ENCODE peak calls at places on chromosomes 13 and 19, in five cellular contexts. S is suprapubic skin, A is colonic mucosa, Y is WERI-Rb-1, M is esophagus muscularis mucosa. L is an unnamed sample. For H3K27me3, the result is how much of the 10 kb centered on the place peaks cover.

GRCh38 chr13:70162141-70162540 is 53.9 kb upstream of the KLHL1 start:
- DNase-seq in S (no peak), A (no peak), Y (no peak), M (no peak), L (no peak)

GRCh38 chr19:45968626-45969025 is 5.0 kb downstream of the NOVA2 start:
- DNase-seq in S (no peak), A (no peak), Y (no peak), M (no peak), L (no peak)

GRCh38 chr13:26664942-26665341 is 95.6 kb downstream of the GPR12 start:
- DNase-seq in S (no peak), A (no peak), Y (no peak), M (no peak), L (no peak)

GRCh38 chr19:17765069-17765618 is 13.9 kb downstream of the FCHO1 start:
- DNase-seq in S (no peak), A (peak), Y (no peak), M (no peak), L (peak)

GRCh38 chr19:15185188-15185587 is 15.6 kb downstream of the NOTCH3 start:
- DNase-seq in S (no peak), A (no peak), Y (no peak), M (no peak), L (no peak)

GRCh38 chr19:801861-802496 is 4.7 kb downstream of the PTBP1 start:
- DNase-seq in S (no peak), A (no peak), Y (no peak), M (no peak), L (peak)

GRCh38 chr13:25432686-25433085 is 60.9 kb downstream of the ATP8A2 start:
- DNase-seq in S (no peak), A (no peak), Y (no peak), M (no peak), L (no peak)

GRCh38 chr19:14081797-14082674 is 3.5 kb downstream of the C19orf67 start:
- DNase-seq in S (no peak), A (peak), Y (peak), M (no peak), L (peak)

GRCh38 chr19:11355160-11356073 is at the start of gene PLPPR2:
- DNase-seq in S (peak), A (peak), Y (peak), M (peak), L (peak)
- H3K27ac ChIP-seq in S (peak), A (no peak), Y (peak), M (peak), L (peak)

DNA sequence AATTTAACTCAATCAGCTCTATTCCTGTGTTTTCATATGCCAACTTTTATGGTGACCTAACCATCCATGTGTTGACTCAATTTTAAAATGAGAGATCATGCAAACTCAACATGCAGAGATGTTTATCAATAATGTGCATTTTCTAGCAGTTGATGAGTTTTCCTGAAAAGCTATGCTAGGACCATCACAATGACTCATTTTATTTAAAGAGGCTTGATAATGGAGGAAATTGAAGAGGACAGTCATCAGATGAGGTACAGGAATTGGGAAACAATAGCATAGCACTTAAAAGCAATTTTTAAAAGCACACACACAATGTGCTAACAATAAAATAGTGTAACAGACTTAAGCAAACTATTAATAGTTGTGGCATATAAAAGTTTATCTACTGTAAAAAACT is 127.1 kb downstream of the VWA8 start:
- DNase-seq in S (no peak), A (no peak), Y (no peak), M (no peak), L (no peak)
- TF ChIP-seq CTCF in S (no peak), A (no peak), Y (no peak), M (no peak), L (no peak)

DNA sequence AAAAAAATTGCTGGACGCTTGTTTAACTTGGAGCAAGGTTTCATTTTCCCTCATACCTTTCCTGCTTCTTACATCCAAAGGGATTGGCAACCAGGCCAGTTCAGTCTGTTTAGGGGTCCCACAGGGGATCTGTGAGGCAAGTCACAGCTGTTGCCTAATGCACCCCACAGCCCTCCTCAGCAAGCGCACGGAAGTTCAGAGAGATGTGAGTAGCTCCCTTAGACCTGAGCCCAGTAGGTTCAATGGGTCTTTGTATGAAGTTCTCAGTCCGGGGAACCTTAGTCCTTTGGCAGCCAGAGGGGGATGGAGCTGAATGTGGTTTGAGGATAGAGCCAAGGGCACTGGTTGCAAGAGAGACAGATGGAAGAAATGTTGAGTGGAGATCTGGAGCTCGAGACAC is 13.0 kb downstream of the SAMD4B start:
- DNase-seq in S (no peak), A (no peak), Y (no peak), M (no peak), L (no peak)
- H3K27me3 ChIP-seq in S (under half), A (under half), Y (under half), M (under half), L (under half)

GRCh38 chr13:28552288-28552687 is 57.4 kb upstream of the FLT1 start:
- DNase-seq in S (no peak), A (no peak), Y (no peak), M (no peak), L (no peak)
- H3K27ac ChIP-seq in S (no peak), A (no peak), Y (no peak), M (no peak), L (no peak)

GRCh38 chr19:50607874-50608785 is 31.6 kb downstream of the SYT3 start:
- DNase-seq in S (no peak), A (peak), Y (peak), M (peak), L (peak)
- TF ChIP-seq CTCF in S (no peak), A (no peak), Y (peak), M (peak), L (peak)

GRCh38 chr19:49425178-49425577 is at the start of gene GFY:
- DNase-seq in S (no peak), A (no peak), Y (no peak), M (no peak), L (no peak)
- H3K27me3 ChIP-seq in S (half or more), A (half or more), Y (under half), M (half or more), L (half or more)

GRCh38 chr13:30410705-30411125 is 11.6 kb upstream of the UBE2L5 start:
- DNase-seq in S (no peak), A (no peak), Y (no peak), M (no peak), L (no peak)
- H3K27ac ChIP-seq in S (no peak), A (no peak), Y (no peak), M (peak), L (no peak)